ENCODE peak calls at places on chromosomes 5 and 9, in four cellular contexts. F is glomerular endothelial cell, K is progenitor cell of endocrine pancreas, J is RPMI8226. A is an unnamed sample.

GRCh38 chr5:6404129-6404528 is 25.8 kb upstream of the MED10 start:
- DNase-seq in F (no peak), K (no peak), J (no peak), A (no peak)

GRCh38 chr9:107750741-107751521 is 261.4 kb upstream of the KLF4 start:
- DNase-seq in F (peak), K (no peak), J (peak), A (peak)

GRCh38 chr5:97065475-97065874 is 76.9 kb downstream of the LIX1 start:
- DNase-seq in F (no peak), K (no peak), J (no peak), A (no peak)

GRCh38 chr9:96344458-96345180 is 38.9 kb downstream of the SLC35D2 start:
- DNase-seq in F (peak), K (no peak), J (no peak), A (peak)

GRCh38 chr5:96652769-96653455 is 9.3 kb upstream of the CAST start:
- DNase-seq in F (no peak), K (no peak), J (no peak), A (no peak)

GRCh38 chr5:103847060-103847459 is 284.5 kb upstream of the NUDT12 start:
- DNase-seq in F (no peak), K (no peak), J (no peak), A (no peak)

GRCh38 chr9:108673386-108673785 is 182.4 kb downstream of the ACTL7B start:
- DNase-seq in F (no peak), K (no peak), J (no peak), A (no peak)

GRCh38 chr5:61599370-61600140 is 267.5 kb downstream of the ZSWIM6 start:
- DNase-seq in F (no peak), K (no peak), J (no peak), A (no peak)

GRCh38 chr5:7878381-7878873 is 9.5 kb downstream of the MTRR start:
- DNase-seq in F (no peak), K (no peak), J (no peak), A (no peak)

GRCh38 chr9:131657031-131657377 is 82.9 kb downstream of the RAPGEF1 start:
- DNase-seq in F (no peak), K (no peak), J (peak), A (no peak)

GRCh38 chr9:111965566-111966019 is 69.0 kb downstream of the UGCG start:
- DNase-seq in F (no peak), K (no peak), J (no peak), A (no peak)

GRCh38 chr5:153469423-153469822 is 21.0 kb upstream of the GRIA1 start:
- DNase-seq in F (no peak), K (no peak), J (no peak), A (no peak)

GRCh38 chr9:135478858-135479468 is 619 bp upstream of the PPP1R26 start:
- DNase-seq in F (no peak), K (peak), J (peak), A (peak)